ENCODE peak calls at places on chromosomes 5 and 9, in ten cellular contexts. A, U, W, Q, H, J, V, Z, P and I are unnamed samples.

GRCh38 chr5:136781464-136781863 is 416.1 kb upstream of the TRPC7 start:
- DNase-seq in H (no peak), W (no peak), A (no peak), J (no peak), Z (no peak), V (no peak), P (no peak), U (no peak), Q (no peak), I (no peak)

GRCh38 chr5:126837907-126838539 is 61.1 kb downstream of the LMNB1 start:
- DNase-seq in A (no peak), H (no peak), Z (no peak), P (no peak), W (no peak), Q (no peak), U (no peak), J (no peak), V (no peak), I (no peak)

GRCh38 chr9:97362777-97363545 is 48.9 kb upstream of the TDRD7 start:
- DNase-seq in J (no peak), W (no peak), U (no peak), Z (no peak), Q (no peak), P (no peak), A (no peak), V (no peak), H (no peak), I (no peak)

GRCh38 chr5:16826379-16827125 is 109.5 kb downstream of the MYO10 start:
- DNase-seq in W (no peak), Z (no peak), V (no peak), U (no peak), A (no peak), Q (no peak), J (no peak), P (no peak), H (no peak), I (no peak)

GRCh38 chr5:156169495-156169894 is 157.5 kb upstream of the SGCD start:
- DNase-seq in Z (no peak), U (no peak), A (no peak), Q (no peak), V (no peak), H (no peak), J (no peak), P (no peak), W (no peak), I (no peak)

GRCh38 chr5:9313751-9314150 is 232.1 kb downstream of the SEMA5A start:
- DNase-seq in Z (no peak), W (no peak), A (no peak), U (no peak), J (no peak), P (no peak), V (no peak), H (no peak), Q (no peak), I (no peak)

GRCh38 chr5:68287976-68288755 is 72.6 kb downstream of the PIK3R1 start:
- DNase-seq in A (peak), J (no peak), H (peak), Z (peak), U (peak), Q (peak), P (peak), W (peak), V (peak), I (peak)

GRCh38 chr5:35803221-35803651 is 53.5 kb upstream of the IL7R start:
- DNase-seq in V (peak), Q (peak), H (no peak), P (no peak), Z (no peak), A (no peak), U (no peak), W (peak), J (peak), I (peak)

GRCh38 chr5:173823721-173824567 is 64.2 kb upstream of the CPEB4 start:
- DNase-seq in J (no peak), P (no peak), Z (no peak), W (peak), A (no peak), Q (no peak), H (peak), U (no peak), V (no peak), I (no peak)

GRCh38 chr5:90134892-90135291 is 274.7 kb downstream of the CETN3 start:
- DNase-seq in A (no peak), J (no peak), U (no peak), P (no peak), Z (no peak), V (no peak), Q (no peak), H (peak), W (peak), I (peak)

GRCh38 chr5:10400834-10401233 is 40.8 kb upstream of the ROPN1L start:
- DNase-seq in Z (no peak), A (no peak), V (no peak), P (no peak), H (no peak), Q (no peak), U (no peak), W (no peak), J (no peak), I (no peak)